ENCODE peak calls at places on chromosome 20, in six cellular contexts. E is GM10248, N is AG08395, V is mesenchymal stem cell, T is NT2/D1, X is nucleus accumbens. J is an unnamed sample.

GRCh38 chr20:54017846-54018245 is 52.5 kb downstream of the BCAS1 start:
- DNase-seq in E (peak; percentile 67), N (no peak), V (no peak), T (no peak), X (no peak), J (peak; percentile 20)

GRCh38 chr20:22060610-22061009 is 355.1 kb downstream of the PAX1 start:
- DNase-seq in E (no peak), N (no peak), V (no peak), T (no peak), X (no peak), J (no peak)

GRCh38 chr20:23161244-23161875 is 75.2 kb upstream of the CD93 start:
- DNase-seq in E (no peak), N (no peak), V (no peak), T (no peak), X (no peak), J (no peak)

GRCh38 chr20:59835448-59836395 is 97.7 kb downstream of the SYCP2 start:
- DNase-seq in E (peak; percentile 11), N (peak; percentile 58), V (no peak), T (peak; percentile 15), X (peak; percentile 18), J (peak; percentile 69)

GRCh38 chr20:19735446-19735845 is 22.6 kb upstream of the RIN2 start:
- DNase-seq in E (no peak), N (peak; percentile 94), V (peak; percentile 90), T (no peak), X (no peak), J (peak; percentile 5)

GRCh38 chr20:16580127-16580526 is 6.9 kb upstream of the KIF16B start:
- DNase-seq in E (no peak), N (peak; percentile 86), V (peak; percentile 47), T (no peak), X (no peak), J (no peak)

GRCh38 chr20:23103284-23104018 is 17.3 kb upstream of the CD93 start:
- DNase-seq in E (no peak), N (no peak), V (no peak), T (no peak), X (no peak), J (no peak)

GRCh38 chr20:31870703-31871601 is 518 bp downstream of the TTLL9 start:
- DNase-seq in E (no peak), N (no peak), V (no peak), T (no peak), X (no peak), J (no peak)

GRCh38 chr20:32474967-32475819 is 109.9 kb downstream of the NOL4L start:
- DNase-seq in E (peak; percentile 82), N (peak; percentile 99), V (peak; percentile 95), T (no peak), X (no peak), J (peak; percentile 84)

GRCh38 chr20:45358282-45359068 is 4.5 kb upstream of the SYS1 start:
- DNase-seq in E (no peak), N (peak; percentile 69), V (peak; percentile 63), T (no peak), X (peak; percentile 40), J (peak; percentile 81)

GRCh38 chr20:31570735-31571617 is 34.1 kb upstream of the ID1 start:
- DNase-seq in E (no peak), N (peak; percentile 70), V (no peak), T (no peak), X (peak; percentile 86), J (peak; percentile 92)

GRCh38 chr20:7989379-7989778 is 30.2 kb downstream of the TMX4 start:
- DNase-seq in E (no peak), N (no peak), V (peak; percentile 3), T (no peak), X (no peak), J (no peak)

GRCh38 chr20:54148947-54149764 is 24.6 kb downstream of the CYP24A1 start:
- DNase-seq in E (no peak), N (no peak), V (no peak), T (no peak), X (no peak), J (no peak)

GRCh38 chr20:37270586-37271420 is 9.2 kb upstream of the GHRH start:
- DNase-seq in E (peak; percentile 62), N (no peak), V (peak; percentile 19), T (no peak), X (no peak), J (peak; percentile 26)

GRCh38 chr20:44981736-44982406 is 15.6 kb downstream of the STK4 start:
- DNase-seq in E (no peak), N (no peak), V (no peak), T (no peak), X (no peak), J (no peak)

GRCh38 chr20:39070484-39071231 is 108.5 kb downstream of the DHX35 start:
- DNase-seq in E (no peak), N (peak; percentile 93), V (no peak), T (no peak), X (no peak), J (no peak)

GRCh38 chr20:13681248-13682125 is 42.8 kb upstream of the TASP1 start:
- DNase-seq in E (peak; percentile 54), N (no peak), V (no peak), T (no peak), X (no peak), J (no peak)

GRCh38 chr20:9359561-9360308 is 154.7 kb upstream of the LAMP5 start:
- DNase-seq in E (no peak), N (peak; percentile 69), V (peak; percentile 80), T (peak; percentile 27), X (no peak), J (peak; percentile 52)

GRCh38 chr20:57841297-57841866 is 131.6 kb upstream of the PMEPA1 start:
- DNase-seq in E (no peak), N (no peak), V (no peak), T (no peak), X (no peak), J (no peak)

GRCh38 chr20:36061754-36062153 is 92.8 kb upstream of the EPB41L1 start:
- DNase-seq in E (no peak), N (no peak), V (no peak), T (no peak), X (no peak), J (no peak)

GRCh38 chr20:23305098-23305497 is 45.5 kb upstream of the NXT1 start:
- DNase-seq in E (no peak), N (peak; percentile 90), V (peak; percentile 52), T (no peak), X (no peak), J (no peak)

GRCh38 chr20:51938557-51939324 is 136.4 kb upstream of the SALL4 start:
- DNase-seq in E (no peak), N (no peak), V (no peak), T (no peak), X (no peak), J (no peak)

GRCh38 chr20:18190466-18191233 is 53.0 kb downstream of the KAT14 start:
- DNase-seq in E (no peak), N (no peak), V (no peak), T (no peak), X (no peak), J (no peak)

GRCh38 chr20:50504231-50504823 is 5.9 kb upstream of the PTPN1 start:
- DNase-seq in E (no peak), N (no peak), V (peak; percentile 87), T (no peak), X (no peak), J (no peak)

GRCh38 chr20:4607287-4607713 is 114.4 kb upstream of the PRND start:
- DNase-seq in E (peak; percentile 72), N (peak; percentile 72), V (peak; percentile 73), T (peak; percentile 52), X (no peak), J (peak; percentile 78)

GRCh38 chr20:24379116-24379927 is 90.1 kb upstream of the SYNDIG1 start:
- DNase-seq in E (no peak), N (peak; percentile 35), V (no peak), T (no peak), X (no peak), J (peak; percentile 7)

GRCh38 chr20:57396212-57396611 is 5.0 kb downstream of the RBM38 start:
- DNase-seq in E (no peak), N (no peak), V (no peak), T (no peak), X (no peak), J (no peak)

GRCh38 chr20:58149412-58150091 is 78.9 kb downstream of the ANKRD60 start:
- DNase-seq in E (no peak), N (no peak), V (no peak), T (no peak), X (no peak), J (no peak)

GRCh38 chr20:49161428-49162152 is 26.5 kb downstream of the STAU1 start:
- DNase-seq in E (no peak), N (no peak), V (no peak), T (no peak), X (no peak), J (no peak)

GRCh38 chr20:62063601-62063980 is 2.1 kb downstream of the TAF4 start:
- DNase-seq in E (no peak), N (peak; percentile 35), V (peak; percentile 64), T (no peak), X (no peak), J (no peak)

GRCh38 chr20:45949542-45950329 is 15.3 kb downstream of the PCIF1 start:
- DNase-seq in E (no peak), N (no peak), V (no peak), T (no peak), X (no peak), J (no peak)

GRCh38 chr20:57543754-57544153 is 17.2 kb upstream of the PCK1 start:
- DNase-seq in E (no peak), N (no peak), V (no peak), T (no peak), X (no peak), J (no peak)

GRCh38 chr20:63701051-63701328 is 4.5 kb downstream of the TNFRSF6B start:
- DNase-seq in E (no peak), N (no peak), V (no peak), T (no peak), X (no peak), J (no peak)

J was measured in midbrain.